ENCODE peak calls at places on chromosomes 13 and 19, in six cellular contexts. Z, O, I, H, B and D are unnamed samples.

GRCh38 chr13:79522583-79522982 is 41.6 kb downstream of the NDFIP2 start:
- DNase-seq in B (no peak), I (no peak), O (no peak), Z (no peak), H (peak; percentile 97), D (no peak)

GRCh38 chr19:6150289-6150688 is 14.8 kb downstream of the ACSBG2 start:
- DNase-seq in O (no peak), B (no peak), I (no peak), H (no peak), Z (no peak), D (no peak)

GRCh38 chr13:69274231-69274630 is 833.4 kb upstream of the ATXN8OS start:
- DNase-seq in Z (no peak), I (no peak), H (no peak), O (no peak), B (no peak), D (no peak)

GRCh38 chr13:113535381-113535781 is 44.9 kb upstream of the DCUN1D2 start:
- DNase-seq in O (no peak), B (no peak), H (no peak), Z (peak; percentile 52), I (no peak), D (no peak)

GRCh38 chr19:47227347-47228167 is 3.4 kb downstream of the BBC3 start:
- DNase-seq in B (peak; percentile 74), I (peak; percentile 87), O (peak; percentile 94), H (peak; percentile 62), Z (peak; percentile 89), D (no peak)

GRCh38 chr19:46599716-46600392 is 1.3 kb upstream of the CALM3 start:
- DNase-seq in I (no peak), B (no peak), H (no peak), Z (no peak), O (no peak), D (no peak)

GRCh38 chr19:52270266-52270885 is 989 bp downstream of the ZNF766 start:
- DNase-seq in I (no peak), Z (peak; percentile 12), H (no peak), B (no peak), O (no peak), D (no peak)

GRCh38 chr19:33622809-33623511 is 1.2 kb downstream of the CHST8 start:
- DNase-seq in H (no peak), O (no peak), Z (no peak), B (no peak), I (no peak), D (no peak)

GRCh38 chr13:100333141-100333540 is 244.2 kb downstream of the PCCA start:
- DNase-seq in H (no peak), B (no peak), O (no peak), Z (no peak), I (no peak), D (no peak)

DNA sequence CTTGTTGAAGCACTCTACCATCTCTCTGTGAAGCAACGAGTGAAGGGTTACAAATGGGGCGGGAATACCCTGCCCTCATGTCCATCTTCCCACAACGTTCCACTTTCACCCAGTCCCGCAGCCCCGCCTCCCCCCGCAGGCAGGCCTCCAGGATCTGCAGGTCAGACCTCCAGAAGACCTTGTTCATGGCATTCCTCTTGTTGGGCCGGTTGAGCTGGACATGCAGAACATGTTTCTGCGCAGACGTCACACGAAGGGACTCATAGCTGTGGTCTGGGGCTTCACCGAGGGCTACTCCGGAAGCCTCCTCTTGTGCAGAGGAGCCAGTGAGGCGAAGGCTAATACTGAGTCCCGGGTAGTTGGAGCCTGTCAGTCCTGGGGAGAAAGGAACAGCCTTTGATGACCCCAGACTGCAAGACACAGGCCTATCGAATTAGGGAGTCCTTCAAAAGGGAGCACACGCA is 420 bp downstream of the ECH1 start:
- DNase-seq in I (peak; percentile 62), Z (peak; percentile 84), B (peak; percentile 34), O (peak; percentile 87), H (peak; percentile 83), D (no peak)
- TF ChIP-seq CTCF in I (no peak), Z (no peak), B (no peak), O (no peak), H (no peak), D (no peak)

DNA sequence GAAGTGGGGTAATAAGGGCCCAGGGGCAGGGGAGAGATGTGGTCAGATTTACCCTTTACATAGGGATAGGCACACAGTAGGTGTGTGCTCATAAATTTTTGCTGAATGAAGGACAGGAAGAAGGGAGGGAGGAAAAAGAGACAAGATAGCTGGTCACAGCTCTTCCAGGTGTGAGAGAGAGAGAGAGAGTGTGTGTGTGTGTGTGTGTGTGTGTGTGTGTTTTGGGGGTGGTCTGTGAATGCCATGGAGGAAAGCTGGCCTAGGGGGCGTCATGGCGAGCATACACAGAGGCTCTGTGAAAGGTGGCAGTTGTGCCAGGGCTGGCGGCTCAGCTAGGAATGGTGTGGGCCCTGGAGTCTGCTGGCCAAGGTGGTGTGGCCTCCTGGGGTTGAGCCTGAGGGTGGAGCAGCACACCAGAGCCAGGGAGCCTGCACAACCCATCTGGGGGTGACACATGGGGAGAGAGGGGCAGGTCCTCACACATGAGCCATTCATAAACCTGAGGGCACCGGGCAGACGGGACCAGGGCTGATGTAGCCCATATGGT is 6.0 kb upstream of the PRX start:
- DNase-seq in I (no peak), H (no peak), Z (no peak), B (no peak), O (no peak), D (no peak)
- H3K4me3 ChIP-seq in I (no peak overlapping the region), H (no peak overlapping the region), Z (no peak overlapping the region), B (no peak overlapping the region), O (no peak overlapping the region), D (no peak overlapping the region)

GRCh38 chr13:27171830-27172494 is 351 bp upstream of the USP12 start:
- DNase-seq in I (peak; percentile 93), H (peak; percentile 68), Z (peak; percentile 96), O (peak; percentile 97), B (peak; percentile 50), D (peak; percentile 65)
- TF ChIP-seq CTCF in I (peak; percentile 32), H (no peak), Z (no peak), O (peak; percentile 18), B (no peak), D (no peak)

GRCh38 chr19:35739275-35740107 is 2.8 kb downstream of the IGFLR1 start:
- DNase-seq in Z (no peak), I (no peak), O (no peak), B (no peak), H (no peak), D (no peak)
- H3K4me3 ChIP-seq in Z (peak overlapping the region; percentile 63), I (peak overlapping the region; percentile 69), O (peak overlapping the region; percentile 71), B (peak overlapping the region; percentile 84), H (peak overlapping the region; percentile 55), D (peak overlapping the region; percentile 68)

DNA sequence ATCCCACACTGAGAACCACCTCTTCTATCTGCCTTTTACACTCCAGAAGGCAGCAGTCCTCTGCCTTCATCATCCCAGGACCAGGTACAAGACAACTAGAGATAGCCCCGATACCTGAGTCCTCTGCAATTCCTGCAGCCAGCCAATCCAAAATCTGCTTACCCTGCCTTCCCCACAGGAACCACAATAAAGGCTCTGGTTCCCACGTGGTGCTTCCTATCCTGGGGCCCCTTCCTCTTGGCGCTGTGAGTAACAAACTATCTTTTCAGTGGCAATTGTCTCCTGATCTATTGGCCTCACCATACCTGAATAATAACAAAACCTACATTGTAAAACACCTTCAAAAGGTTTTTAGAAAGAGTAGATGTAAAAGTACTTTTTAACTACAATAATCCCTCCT is 63.1 kb downstream of the ZDHHC20 start:
- DNase-seq in B (no peak), I (no peak), H (no peak), Z (no peak), O (no peak), D (no peak)
- TF ChIP-seq CTCF in B (no peak), I (no peak), H (no peak), Z (no peak), O (no peak), D (no peak)

GRCh38 chr19:11849264-11849615 is 714 bp downstream of the ZNF439 start:
- DNase-seq in I (peak; percentile 79), H (no peak), B (no peak), Z (no peak), O (no peak), D (no peak)
- H3K4me3 ChIP-seq in I (peak overlapping the region; percentile 79), H (peak overlapping the region; percentile 49), B (peak overlapping the region; percentile 79), Z (peak overlapping the region; percentile 78), O (peak overlapping the region; percentile 66), D (peak overlapping the region; percentile 62)

GRCh38 chr13:46666727-46667456 is 113.9 kb downstream of the LRCH1 start:
- DNase-seq in I (peak; percentile 45), H (no peak), O (no peak), Z (no peak), B (no peak), D (no peak)
- TF ChIP-seq CTCF in I (peak; percentile 54), H (no peak), O (no peak), Z (no peak), B (no peak), D (no peak)